ENCODE peak calls at places on chromosomes 3 and 15, in nine cellular contexts. G, J, Z, W, A, F, I, V and U are unnamed samples.

GRCh38 chr3:28150465-28151206 is 90.8 kb upstream of the CMC1 start:
- DNase-seq in F (no peak), V (no peak), G (no peak), J (no peak), W (no peak), A (no peak), I (no peak), Z (no peak), U (no peak)

GRCh38 chr15:63371297-63371918 is 10.2 kb downstream of the CA12 start:
- DNase-seq in F (no peak), V (peak; percentile 87), Z (no peak), J (no peak), I (no peak), G (no peak), W (peak; percentile 74), A (no peak), U (no peak)

GRCh38 chr3:52403955-52404354 is 40.9 kb downstream of the SEMA3G start:
- DNase-seq in F (no peak), G (no peak), A (no peak), J (no peak), I (no peak), V (no peak), W (no peak), Z (no peak), U (no peak)

GRCh38 chr3:64832098-64832497 is 144.3 kb upstream of the ADAMTS9 start:
- DNase-seq in F (no peak), W (no peak), V (no peak), Z (no peak), G (no peak), J (no peak), I (no peak), A (no peak), U (no peak)

GRCh38 chr3:175307642-175308041 is 448.5 kb downstream of the NAALADL2 start:
- DNase-seq in Z (no peak), F (peak; percentile 51), A (no peak), I (no peak), J (no peak), V (no peak), W (no peak), G (no peak), U (no peak)

GRCh38 chr3:4660936-4661335 is 167.8 kb downstream of the ITPR1 start:
- DNase-seq in A (no peak), J (no peak), W (no peak), G (no peak), I (no peak), Z (no peak), F (no peak), V (no peak), U (no peak)

GRCh38 chr3:116391296-116392201 is 53.7 kb downstream of the LSAMP start:
- DNase-seq in G (no peak), Z (no peak), V (no peak), F (no peak), A (no peak), W (no peak), I (no peak), J (no peak), U (no peak)

GRCh38 chr15:88894348-88894818 is 961 bp downstream of the HAPLN3 start:
- DNase-seq in J (peak; percentile 69), V (no peak), A (no peak), I (peak; percentile 88), F (no peak), G (peak; percentile 65), Z (peak; percentile 38), W (no peak), U (peak; percentile 54)

GRCh38 chr3:104549099-104549714 is 817.5 kb upstream of the ALCAM start:
- DNase-seq in F (no peak), J (no peak), Z (no peak), I (no peak), V (no peak), G (no peak), A (no peak), W (no peak), U (no peak)

GRCh38 chr3:177724020-177724638 is 526.8 kb upstream of the TBL1XR1 start:
- DNase-seq in A (no peak), F (no peak), W (no peak), V (no peak), G (no peak), I (no peak), J (peak; percentile 66), Z (no peak), U (no peak)

GRCh38 chr15:44447772-44448376 is 20.4 kb downstream of the CTDSPL2 start:
- DNase-seq in F (no peak), A (no peak), Z (no peak), J (no peak), W (no peak), V (no peak), G (no peak), I (no peak), U (no peak)

GRCh38 chr3:44208086-44208485 is 33.6 kb upstream of the TOPAZ1 start:
- DNase-seq in V (no peak), J (no peak), Z (no peak), F (no peak), I (no peak), A (peak; percentile 23), G (no peak), W (no peak), U (no peak)

GRCh38 chr15:73866881-73867410 is 6.4 kb upstream of the TBC1D21 start:
- DNase-seq in J (no peak), Z (no peak), G (no peak), V (no peak), A (no peak), I (no peak), W (no peak), F (no peak), U (no peak)